ENCODE peak calls at places on chromosomes 16 and 17, in seven cellular contexts. W, O, H, V, R, S and T are unnamed samples.

GRCh38 chr17:70492368-70492767 is 323.0 kb downstream of the KCNJ2 start:
- DNase-seq in R (no peak), W (no peak), H (no peak), O (no peak), S (no peak), V (no peak), T (no peak)

GRCh38 chr17:42342242-42343008 is 45.8 kb downstream of the STAT3 start:
- DNase-seq in S (no peak), H (no peak), O (no peak), V (no peak), R (no peak), W (no peak), T (no peak)

GRCh38 chr16:4767872-4768548 is 1.0 kb upstream of the ZNF500 start:
- DNase-seq in V (no peak), O (peak; percentile 31), R (peak; percentile 40), H (no peak), W (no peak), S (peak; percentile 25), T (peak; percentile 26)

GRCh38 chr17:6070895-6071511 is 824 bp downstream of the WSCD1 start:
- DNase-seq in W (no peak), O (no peak), S (peak; percentile 16), H (no peak), R (peak; percentile 27), V (no peak), T (peak; percentile 64)

GRCh38 chr16:53098526-53099317 is 43.9 kb downstream of the CHD9 start:
- DNase-seq in H (peak; percentile 44), O (peak; percentile 51), W (peak; percentile 62), S (peak; percentile 85), V (peak; percentile 65), R (peak; percentile 85), T (peak; percentile 99)

GRCh38 chr17:69470702-69471101 is 56.2 kb downstream of the MAP2K6 start:
- DNase-seq in V (no peak), W (no peak), O (no peak), H (no peak), S (no peak), R (peak; percentile 70), T (no peak)

GRCh38 chr17:44924107-44924544 is 8.8 kb upstream of the GFAP start:
- DNase-seq in H (no peak), O (no peak), R (peak; percentile 0), V (no peak), S (no peak), W (no peak), T (no peak)

GRCh38 chr17:39195568-39196160 is 1.8 kb downstream of the CACNB1 start:
- DNase-seq in V (no peak), O (peak; percentile 54), S (no peak), R (peak; percentile 29), H (no peak), W (no peak), T (no peak)

GRCh38 chr16:77955127-77955526 is 67.2 kb upstream of the CLEC3A start:
- DNase-seq in R (no peak), W (no peak), H (no peak), O (no peak), S (no peak), V (no peak), T (no peak)

GRCh38 chr17:58911741-58912343 is 156.2 kb downstream of the PPM1E start:
- DNase-seq in S (no peak), R (no peak), O (no peak), H (no peak), V (no peak), W (no peak), T (no peak)

GRCh38 chr16:66036775-66037715 is 329.4 kb upstream of the CDH5 start:
- DNase-seq in O (no peak), W (no peak), V (peak; percentile 95), S (peak; percentile 22), R (no peak), H (no peak), T (no peak)

GRCh38 chr17:63039342-63039741 is 73.3 kb downstream of the TANC2 start:
- DNase-seq in W (no peak), S (no peak), O (no peak), R (no peak), H (no peak), V (no peak), T (no peak)

GRCh38 chr17:2040942-2041560 is 771 bp upstream of the OVCA2 start:
- DNase-seq in S (peak; percentile 60), O (no peak), H (no peak), W (no peak), V (no peak), R (no peak), T (no peak)

GRCh38 chr16:80931985-80932720 is 74.5 kb downstream of the CMC2 start:
- DNase-seq in O (peak; percentile 25), R (peak; percentile 41), W (no peak), H (peak; percentile 35), S (peak; percentile 70), V (no peak), T (peak; percentile 91)

GRCh38 chr16:13322357-13322756 is 421.0 kb downstream of the SHISA9 start:
- DNase-seq in R (no peak), H (no peak), V (no peak), W (no peak), O (no peak), S (no peak), T (no peak)

GRCh38 chr17:48645639-48646182 is 19.6 kb upstream of the HOXB9 start:
- DNase-seq in R (no peak), W (no peak), O (no peak), S (no peak), H (no peak), V (no peak), T (no peak)

GRCh38 chr17:48647964-48648245 is 21.7 kb upstream of the HOXB9 start:
- DNase-seq in R (no peak), V (no peak), S (no peak), H (no peak), O (no peak), W (no peak), T (no peak)

GRCh38 chr17:48647103-48647963 is 21.2 kb upstream of the HOXB9 start:
- DNase-seq in R (peak; percentile 63), S (no peak), H (no peak), O (no peak), W (no peak), V (no peak), T (no peak)

GRCh38 chr17:48644910-48645557 is 18.9 kb upstream of the HOXB9 start:
- DNase-seq in R (no peak), S (no peak), W (no peak), O (no peak), V (no peak), H (no peak), T (no peak)

GRCh38 chr17:48646183-48647102 is 20.3 kb upstream of the HOXB9 start:
- DNase-seq in R (peak; percentile 82), W (no peak), O (no peak), S (no peak), H (no peak), V (no peak), T (no peak)
- H3K27me3 ChIP-seq in R (peaks cover 76% of the 10 kb centered on the region), W (peaks cover 17% of the 10 kb centered on the region), O (peaks cover 67% of the 10 kb centered on the region), S (no peaks in the 10 kb centered on the region), H (peaks cover 45% of the 10 kb centered on the region), V (peaks cover 53% of the 10 kb centered on the region), T (peaks cover 98% of the 10 kb centered on the region)

GRCh38 chr16:85631802-85632393 is 18.8 kb downstream of the GSE1 start:
- DNase-seq in V (no peak), W (no peak), R (no peak), S (peak; percentile 21), H (no peak), O (no peak), T (no peak)
- H3K27me3 ChIP-seq in V (no peaks in the 10 kb centered on the region), W (no peaks in the 10 kb centered on the region), R (no peaks in the 10 kb centered on the region), S (no peaks in the 10 kb centered on the region), H (no peaks in the 10 kb centered on the region), O (no peaks in the 10 kb centered on the region), T (no peaks in the 10 kb centered on the region)

DNA sequence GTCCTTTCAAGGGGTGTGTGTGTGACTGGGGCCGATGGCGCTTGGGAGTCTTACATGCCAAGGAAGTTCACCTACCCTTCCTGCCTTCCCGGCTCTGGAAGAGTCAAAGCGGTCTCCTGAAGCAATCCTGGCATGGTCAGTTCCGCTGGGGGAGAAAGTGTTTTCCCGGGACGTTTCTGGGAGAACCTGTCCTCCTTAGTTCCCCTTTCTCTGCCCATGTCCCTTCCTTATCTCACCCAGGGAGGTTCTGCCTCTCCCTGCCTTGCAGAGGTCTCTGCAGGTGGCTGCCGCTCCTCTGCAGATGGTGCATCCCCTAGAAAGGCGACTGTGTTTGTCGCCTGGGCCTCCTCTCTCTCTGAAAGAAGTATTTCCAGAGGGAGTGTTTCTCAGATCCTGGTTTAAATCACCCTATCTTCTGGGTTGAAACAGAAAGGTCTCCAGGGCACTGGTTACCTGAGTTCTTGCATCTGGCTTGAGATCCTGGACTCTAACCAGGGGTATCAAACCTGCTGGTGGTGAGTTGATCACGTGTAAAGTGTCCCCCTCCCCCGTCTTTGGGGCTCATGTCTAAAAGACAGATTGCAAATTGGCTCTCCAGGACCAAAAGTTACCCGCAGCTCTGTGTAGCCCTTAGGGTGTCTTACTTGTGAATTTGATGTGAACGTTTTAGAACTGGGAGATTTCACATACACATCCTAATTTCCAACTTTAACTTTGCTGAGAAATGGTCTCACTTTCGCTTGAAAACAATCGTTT is 1.9 kb downstream of the PRKCB start:
- DNase-seq in R (no peak), S (no peak), W (no peak), O (no peak), H (no peak), V (no peak), T (no peak)
- H3K27me3 ChIP-seq in R (peaks cover 28% of the 10 kb centered on the region), S (no peaks in the 10 kb centered on the region), W (no peaks in the 10 kb centered on the region), O (peaks cover 37% of the 10 kb centered on the region), H (peaks cover 6% of the 10 kb centered on the region), V (peaks cover 21% of the 10 kb centered on the region), T (peaks cover 72% of the 10 kb centered on the region)

DNA sequence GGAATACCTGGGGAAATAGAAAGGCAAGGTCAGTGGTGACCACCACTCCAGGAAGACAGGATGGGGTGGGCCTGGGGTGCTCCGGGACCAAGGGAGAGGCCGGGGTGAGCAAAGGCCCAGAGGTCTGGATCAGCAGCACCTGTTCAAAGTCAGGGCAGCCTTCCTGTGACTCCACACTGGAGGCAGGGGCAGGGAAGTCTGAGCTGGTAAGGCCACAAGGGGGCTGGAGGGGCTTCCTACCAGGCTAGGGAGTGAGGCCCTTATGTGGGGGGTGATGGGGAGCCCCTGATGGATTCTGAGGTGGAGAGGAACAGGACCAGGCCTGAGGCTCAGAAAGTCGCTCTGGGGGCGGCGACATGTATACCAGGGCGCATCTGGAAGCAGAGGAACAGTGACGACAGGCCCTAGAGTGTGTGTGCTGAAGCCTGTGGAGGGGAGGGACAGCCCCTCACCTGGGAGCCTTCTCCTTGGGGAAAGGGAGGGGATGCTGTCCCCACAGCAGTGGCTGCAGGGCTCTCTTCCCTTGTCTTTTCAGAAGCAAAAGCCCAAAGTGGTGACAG is 3.7 kb downstream of the C16orf78 start:
- DNase-seq in S (no peak), W (no peak), O (no peak), H (no peak), V (no peak), R (no peak), T (no peak)
- H3K27me3 ChIP-seq in S (no peaks in the 10 kb centered on the region), W (no peaks in the 10 kb centered on the region), O (peaks cover 31% of the 10 kb centered on the region), H (no peaks in the 10 kb centered on the region), V (no peaks in the 10 kb centered on the region), R (no peaks in the 10 kb centered on the region), T (no peaks in the 10 kb centered on the region)